ENCODE peak calls at places on chromosomes 2 and 18, in seven cellular contexts. T, D, I, K, Z, Y and J are unnamed samples.
A peak's percentile ranks its signal among the peaks of the same experiment; 100 is the strongest.

GRCh38 chr2:88181511-88181910 is 11.4 kb downstream of the THNSL2 start:
- DNase-seq in T (no peak), D (no peak), I (no peak), K (no peak), Z (no peak), Y (no peak), J (no peak)

GRCh38 chr18:13159579-13159978 is 59.0 kb upstream of the LDLRAD4 start:
- DNase-seq in T (no peak), D (no peak), I (peak; percentile 91), K (peak; percentile 59), Z (no peak), Y (peak; percentile 62), J (peak; percentile 44)

GRCh38 chr2:144570566-144570965 is 50.6 kb upstream of the ZEB2 start:
- DNase-seq in T (no peak), D (no peak), I (no peak), K (no peak), Z (no peak), Y (no peak), J (no peak)

GRCh38 chr18:906416-907170 is 1.9 kb downstream of the ADCYAP1 start:
- DNase-seq in T (no peak), D (peak; percentile 21), I (peak; percentile 91), K (no peak), Z (no peak), Y (peak; percentile 56), J (peak; percentile 49)

GRCh38 chr2:168773719-168774521 is 28.5 kb upstream of the NOSTRIN start:
- DNase-seq in T (no peak), D (peak; percentile 63), I (peak; percentile 76), K (peak; percentile 6), Z (no peak), Y (peak; percentile 62), J (peak; percentile 68)

GRCh38 chr18:79547413-79548076 is 132.1 kb upstream of the CTDP1 start:
- DNase-seq in T (peak; percentile 14), D (no peak), I (no peak), K (no peak), Z (no peak), Y (no peak), J (no peak)

GRCh38 chr2:27041708-27042107 is 8.9 kb downstream of the TMEM214 start:
- DNase-seq in T (no peak), D (no peak), I (no peak), K (peak; percentile 4), Z (no peak), Y (no peak), J (no peak)

GRCh38 chr2:11375025-11375688 is 30.7 kb upstream of the ROCK2 start:
- DNase-seq in T (no peak), D (no peak), I (no peak), K (no peak), Z (no peak), Y (no peak), J (no peak)

GRCh38 chr2:53854678-53855077 is 5.1 kb downstream of the GPR75 start:
- DNase-seq in T (no peak), D (no peak), I (no peak), K (no peak), Z (no peak), Y (no peak), J (no peak)

GRCh38 chr2:176583530-176584101 is 314.4 kb downstream of the MTX2 start:
- DNase-seq in T (no peak), D (no peak), I (no peak), K (no peak), Z (no peak), Y (no peak), J (no peak)

GRCh38 chr18:8778386-8778785 is 73.0 kb downstream of the MTCL1 start:
- DNase-seq in T (no peak), D (no peak), I (no peak), K (no peak), Z (no peak), Y (no peak), J (no peak)

GRCh38 chr2:36677386-36677785 is 19.1 kb upstream of the VIT start:
- DNase-seq in T (no peak), D (no peak), I (no peak), K (no peak), Z (no peak), Y (no peak), J (no peak)

GRCh38 chr18:55322176-55322735 is 265.7 kb downstream of the TCF4 start:
- DNase-seq in T (no peak), D (peak; percentile 88), I (peak; percentile 85), K (peak; percentile 96), Z (no peak), Y (peak; percentile 82), J (peak; percentile 84)

GRCh38 chr18:75041586-75041985 is 167.4 kb downstream of the PTGR3 start:
- DNase-seq in T (no peak), D (no peak), I (peak; percentile 52), K (no peak), Z (no peak), Y (no peak), J (no peak)

GRCh38 chr2:2845267-2845666 is 514.2 kb upstream of the MYT1L start:
- DNase-seq in T (no peak), D (no peak), I (no peak), K (no peak), Z (no peak), Y (no peak), J (no peak)

GRCh38 chr2:225028572-225028971 is 13.7 kb downstream of the DOCK10 start:
- DNase-seq in T (no peak), D (no peak), I (no peak), K (no peak), Z (no peak), Y (no peak), J (no peak)

GRCh38 chr2:227703280-227703732 is 14.5 kb downstream of the SLC19A3 start:
- DNase-seq in T (no peak), D (no peak), I (peak; percentile 43), K (no peak), Z (no peak), Y (no peak), J (no peak)

GRCh38 chr2:95278051-95278471 is 3.8 kb downstream of the PROM2 start:
- DNase-seq in T (no peak), D (no peak), I (no peak), K (no peak), Z (no peak), Y (no peak), J (no peak)

GRCh38 chr2:80322337-80322920 is 17.9 kb upstream of the LRRTM1 start:
- DNase-seq in T (no peak), D (no peak), I (peak; percentile 52), K (no peak), Z (no peak), Y (no peak), J (no peak)

GRCh38 chr2:113136828-113137775 is 9.7 kb downstream of the IL1RN start:
- DNase-seq in T (no peak), D (no peak), I (peak; percentile 85), K (no peak), Z (no peak), Y (peak; percentile 43), J (peak; percentile 37)

GRCh38 chr2:52877703-52878102 is 889.9 kb upstream of the CHAC2 start:
- DNase-seq in T (no peak), D (no peak), I (no peak), K (no peak), Z (no peak), Y (no peak), J (no peak)

GRCh38 chr2:151669585-151670081 is 64.6 kb downstream of the NEB start:
- DNase-seq in T (no peak), D (no peak), I (peak; percentile 43), K (no peak), Z (no peak), Y (no peak), J (no peak)

GRCh38 chr2:43178055-43178598 is 48.3 kb downstream of the ZFP36L2 start:
- DNase-seq in T (no peak), D (no peak), I (no peak), K (no peak), Z (no peak), Y (no peak), J (no peak)

GRCh38 chr2:61328707-61329251 is 142.1 kb downstream of the USP34 start:
- DNase-seq in T (no peak), D (no peak), I (no peak), K (no peak), Z (no peak), Y (no peak), J (no peak)

GRCh38 chr2:43024515-43024962 is 201.9 kb downstream of the ZFP36L2 start:
- DNase-seq in T (peak; percentile 46), D (peak; percentile 80), I (peak; percentile 90), K (no peak), Z (no peak), Y (peak; percentile 43), J (peak; percentile 90)

GRCh38 chr2:168798888-168799410 is 3.5 kb upstream of the NOSTRIN start:
- DNase-seq in T (no peak), D (no peak), I (peak; percentile 61), K (no peak), Z (no peak), Y (no peak), J (no peak)

GRCh38 chr2:238509151-238509820 is 82.6 kb downstream of the ASB1 start:
- DNase-seq in T (no peak), D (no peak), I (peak; percentile 50), K (no peak), Z (no peak), Y (peak; percentile 14), J (no peak)

GRCh38 chr18:6591491-6591890 is 138.0 kb upstream of the ARHGAP28 start:
- DNase-seq in T (no peak), D (no peak), I (no peak), K (no peak), Z (no peak), Y (no peak), J (no peak)

GRCh38 chr2:28276807-28277206 is 115.9 kb upstream of the FOSL2 start:
- DNase-seq in T (no peak), D (peak; percentile 50), I (no peak), K (no peak), Z (no peak), Y (no peak), J (no peak)

GRCh38 chr2:75710220-75710576 is 517 bp downstream of the GCFC2 start:
- DNase-seq in T (no peak), D (no peak), I (no peak), K (no peak), Z (no peak), Y (no peak), J (no peak)

GRCh38 chr2:197911667-197912066 is 107.3 kb downstream of the PLCL1 start:
- DNase-seq in T (no peak), D (no peak), I (peak; percentile 52), K (no peak), Z (no peak), Y (no peak), J (no peak)

GRCh38 chr18:12253517-12254136 is 534 bp upstream of the CIDEA start:
- DNase-seq in T (no peak), D (peak; percentile 75), I (peak; percentile 60), K (no peak), Z (no peak), Y (peak; percentile 8), J (no peak)

GRCh38 chr2:189799531-189799930 is 15.3 kb downstream of the PMS1 start:
- DNase-seq in T (no peak), D (no peak), I (no peak), K (no peak), Z (no peak), Y (no peak), J (no peak)

GRCh38 chr2:130289780-130290179 is 52.9 kb upstream of the IMP4 start:
- DNase-seq in T (no peak), D (no peak), I (no peak), K (no peak), Z (no peak), Y (no peak), J (no peak)

GRCh38 chr2:45008296-45009129 is 739 bp downstream of the SIX2 start:
- DNase-seq in T (no peak), D (peak; percentile 47), I (peak; percentile 40), K (no peak), Z (no peak), Y (peak; percentile 39), J (no peak)

GRCh38 chr2:99890616-99891259 is 251.7 kb downstream of the AFF3 start:
- DNase-seq in T (no peak), D (peak; percentile 41), I (no peak), K (no peak), Z (no peak), Y (no peak), J (no peak)

GRCh38 chr2:11502740-11503292 is 31.0 kb upstream of the GREB1 start:
- DNase-seq in T (no peak), D (no peak), I (no peak), K (no peak), Z (no peak), Y (no peak), J (no peak)